ENCODE peak calls at places on chromosome X, in four cellular contexts. D is astrocyte of the spinal cord, I is memory B cell, U is NCI-H2029. S is an unnamed sample.

GRCh38 chrX:40005290-40006011 is 92.3 kb downstream of the BCOR start:
- DNase-seq in D (no peak), I (no peak), U (no peak), S (peak)

GRCh38 chrX:574355-574754 is 56.2 kb upstream of the SHOX start:
- DNase-seq in D (no peak), I (no peak), U (no peak), S (no peak)

GRCh38 chrX:13120017-13120416 is 75.6 kb upstream of the FAM9C start:
- DNase-seq in D (peak), I (no peak), U (no peak), S (no peak)

GRCh38 chrX:6095469-6095868 is 133.2 kb downstream of the NLGN4X start:
- DNase-seq in D (no peak), I (no peak), U (no peak), S (no peak)

GRCh38 chrX:120269379-120270035 is 18.9 kb downstream of the ZBTB33 start:
- DNase-seq in D (no peak), I (no peak), U (no peak), S (no peak)

GRCh38 chrX:51837451-51837850 is 56.0 kb upstream of the MAGED1 start:
- DNase-seq in D (no peak), I (no peak), U (no peak), S (no peak)

GRCh38 chrX:9948406-9948805 is 18.8 kb upstream of the CLDN34 start:
- DNase-seq in D (peak), I (no peak), U (no peak), S (no peak)

GRCh38 chrX:24117288-24117687 is 32.2 kb upstream of the ZFX start:
- DNase-seq in D (peak), I (no peak), U (no peak), S (no peak)

GRCh38 chrX:115988825-115989224 is 181.7 kb upstream of the AGTR2 start:
- DNase-seq in D (no peak), I (no peak), U (no peak), S (no peak)

GRCh38 chrX:73398185-73398914 is 48.5 kb upstream of the CDX4 start:
- DNase-seq in D (no peak), I (no peak), U (no peak), S (no peak)

GRCh38 chrX:20623448-20623847 is 356.7 kb upstream of the RPS6KA3 start:
- DNase-seq in D (peak), I (no peak), U (no peak), S (no peak)

GRCh38 chrX:18252644-18253359 is 32.1 kb upstream of the BEND2 start:
- DNase-seq in D (no peak), I (no peak), U (no peak), S (no peak)

GRCh38 chrX:71536285-71536684 is 3.4 kb downstream of the OGT start:
- DNase-seq in D (no peak), I (no peak), U (no peak), S (no peak)

GRCh38 chrX:106177106-106177981 is 9.2 kb downstream of the PWWP3B start:
- DNase-seq in D (peak), I (no peak), U (no peak), S (peak)

GRCh38 chrX:133722756-133723155 is 262.6 kb downstream of the GPC3 start:
- DNase-seq in D (no peak), I (no peak), U (no peak), S (no peak)

GRCh38 chrX:106170318-106170717 is 2.2 kb downstream of the PWWP3B start:
- DNase-seq in D (peak), I (no peak), U (no peak), S (no peak)

GRCh38 chrX:102841706-102842003 is 95.4 kb upstream of the RAB40AL start:
- DNase-seq in D (no peak), I (no peak), U (no peak), S (no peak)

GRCh38 chrX:116198810-116199209 is 28.3 kb downstream of the AGTR2 start:
- DNase-seq in D (no peak), I (no peak), U (no peak), S (no peak)

GRCh38 chrX:3119376-3119775 is 78.1 kb downstream of the ARSF start:
- DNase-seq in D (peak), I (no peak), U (no peak), S (no peak)

GRCh38 chrX:140440891-140441290 is 64.0 kb downstream of the SOX3 start:
- DNase-seq in D (peak), I (no peak), U (no peak), S (peak)

GRCh38 chrX:115226929-115227328 is 7.0 kb downstream of the LRCH2 start:
- DNase-seq in D (peak), I (no peak), U (peak), S (no peak)

GRCh38 chrX:149495573-149496071 is 9.5 kb downstream of the IDS start:
- DNase-seq in D (peak), I (no peak), U (no peak), S (no peak)

GRCh38 chrX:15073313-15073712 is 196.6 kb downstream of the ASB9 start:
- DNase-seq in D (no peak), I (no peak), U (no peak), S (no peak)

GRCh38 chrX:101417981-101418841 is 10.2 kb downstream of the HNRNPH2 start:
- DNase-seq in D (peak), I (peak), U (peak), S (peak)

GRCh38 chrX:41779058-41779564 is 55.1 kb downstream of the GPR82 start:
- DNase-seq in D (peak), I (no peak), U (no peak), S (no peak)

GRCh38 chrX:65668362-65669310 is 1.2 kb downstream of the MSN start:
- DNase-seq in D (peak), I (no peak), U (peak), S (peak)

GRCh38 chrX:96407501-96407900 is 277.1 kb upstream of the DIAPH2 start:
- DNase-seq in D (peak), I (no peak), U (no peak), S (no peak)

GRCh38 chrX:153440556-153441135 is 5.2 kb downstream of the TREX2 start:
- DNase-seq in D (no peak), I (no peak), U (no peak), S (no peak)

GRCh38 chrX:47849776-47850175 is 13.1 kb downstream of the ZNF81 start:
- DNase-seq in D (no peak), I (no peak), U (no peak), S (no peak)

GRCh38 chrX:48918303-48918643 is 551 bp downstream of the PIM2 start:
- DNase-seq in D (no peak), I (no peak), U (no peak), S (no peak)

GRCh38 chrX:103170216-103170615 is 44.7 kb upstream of the BEX4 start:
- DNase-seq in D (peak), I (no peak), U (no peak), S (no peak)

GRCh38 chrX:154017766-154018517 is 1.8 kb downstream of the IRAK1 start:
- DNase-seq in D (no peak), I (no peak), U (no peak), S (no peak)

GRCh38 chrX:112512509-112512908 is 167.2 kb downstream of the LHFPL1 start:
- DNase-seq in D (no peak), I (no peak), U (no peak), S (no peak)

GRCh38 chrX:102846544-102847236 is 90.4 kb upstream of the RAB40AL start:
- DNase-seq in D (peak), I (no peak), U (no peak), S (no peak)

GRCh38 chrX:140346711-140347110 is 158.2 kb downstream of the SOX3 start:
- DNase-seq in D (no peak), I (no peak), U (no peak), S (no peak)

GRCh38 chrX:111435469-111435868 is 23.5 kb upstream of the DCX start:
- DNase-seq in D (no peak), I (no peak), U (no peak), S (no peak)

GRCh38 chrX:39677987-39678840 is 419.5 kb downstream of the BCOR start:
- DNase-seq in D (no peak), I (no peak), U (no peak), S (no peak)

GRCh38 chrX:150258463-150259430 is 104.4 kb upstream of the MAMLD1 start:
- DNase-seq in D (peak), I (no peak), U (no peak), S (no peak)